ENCODE peak calls at places on chromosomes 5 and 9, in four cellular contexts. F is IMR-90, T is body of pancreas, Q is endothelial cell of umbilical vein. Z is an unnamed sample.

GRCh38 chr5:132457371-132458225 is 33.0 kb downstream of the IRF1 start:
- DNase-seq in F (peak), T (no peak), Q (no peak), Z (peak)

GRCh38 chr9:22211588-22212360 is 202.7 kb upstream of the CDKN2B start:
- DNase-seq in F (peak), T (no peak), Q (peak), Z (no peak)

GRCh38 chr5:9596833-9597232 is 33.3 kb downstream of the TAS2R1 start:
- DNase-seq in T (peak), F (no peak), Q (no peak), Z (no peak)

GRCh38 chr5:132472431-132472830 is 18.1 kb downstream of the IRF1 start:
- DNase-seq in F (no peak), T (no peak), Q (no peak), Z (no peak)

GRCh38 chr5:56328753-56329560 is 95.8 kb upstream of the ANKRD55 start:
- DNase-seq in Q (peak), T (no peak), F (peak), Z (no peak)

GRCh38 chr5:173564106-173564505 is 52.3 kb downstream of the BOD1 start:
- DNase-seq in T (no peak), F (no peak), Q (no peak), Z (no peak)

GRCh38 chr5:112958774-112959088 is 17.9 kb upstream of the DCP2 start:
- DNase-seq in T (no peak), F (no peak), Q (no peak), Z (no peak)

GRCh38 chr5:120366047-120366446 is 98.1 kb upstream of the PRR16 start:
- DNase-seq in F (peak), Q (no peak), T (no peak), Z (no peak)

GRCh38 chr5:421901-422300 is 21.1 kb upstream of the EXOC3 start:
- DNase-seq in Q (no peak), F (no peak), T (no peak), Z (no peak)

GRCh38 chr5:151622367-151623097 is 31.4 kb upstream of the FAT2 start:
- DNase-seq in Q (no peak), T (no peak), F (no peak), Z (no peak)

GRCh38 chr5:118253401-118254061 is 734.8 kb downstream of the DTWD2 start:
- DNase-seq in T (no peak), Q (no peak), F (no peak), Z (no peak)

GRCh38 chr9:32378496-32378895 is 5.9 kb upstream of the ACO1 start:
- DNase-seq in T (peak), F (peak), Q (peak), Z (peak)

GRCh38 chr5:115815693-115816225 is 700 bp downstream of the CDO1 start:
- DNase-seq in F (no peak), Q (peak), T (peak), Z (no peak)

GRCh38 chr5:34957857-34958690 is 28.7 kb downstream of the DNAJC21 start:
- DNase-seq in Q (peak), F (peak), T (peak), Z (peak)

DNA sequence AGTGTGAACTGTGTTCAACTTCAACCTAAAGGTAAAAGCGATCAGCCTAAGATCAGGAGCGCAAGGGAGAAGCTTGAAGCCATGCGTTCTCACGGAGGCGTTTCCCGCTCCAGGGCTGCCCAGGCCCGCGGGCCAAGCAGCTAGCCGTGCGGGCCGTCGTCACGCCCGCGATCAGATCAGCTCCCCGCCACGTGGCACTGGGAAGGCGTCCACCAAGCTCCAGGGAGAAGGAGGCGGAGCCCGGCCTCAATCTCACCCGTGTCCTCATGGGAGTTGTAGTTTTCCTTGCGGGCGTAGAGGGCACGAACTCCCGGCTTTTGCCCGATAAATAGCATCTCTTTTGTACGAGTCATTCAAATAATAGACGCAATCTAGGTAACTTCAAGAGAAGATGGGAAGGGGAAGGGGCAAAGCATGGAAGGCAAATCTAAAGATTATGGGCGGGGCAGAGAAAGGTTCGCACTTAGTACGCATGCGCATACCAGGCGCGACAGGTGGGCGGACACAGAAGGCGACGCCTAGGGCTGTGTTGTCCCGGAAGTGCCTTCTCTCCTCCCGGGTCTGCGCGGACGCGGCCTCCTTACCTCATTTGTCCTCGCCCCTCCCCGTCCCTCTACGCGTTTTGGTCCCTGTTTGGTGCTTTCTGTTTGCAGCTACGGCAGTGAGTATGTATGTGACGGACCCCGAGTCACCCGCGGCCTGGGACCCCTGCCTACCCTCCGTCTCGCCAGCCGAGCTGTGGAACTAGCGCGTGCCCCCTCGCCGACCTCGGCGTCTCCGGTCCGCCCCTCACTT is 40.8 kb upstream of the ZCCHC7 start:
- DNase-seq in F (peak), Q (peak), T (peak), Z (peak)
- TF ChIP-seq POLR2A in F (peak), Q (no peak), T (peak), Z (peak)

GRCh38 chr9:127224883-127225739 is 39.5 kb upstream of the GARNL3 start:
- DNase-seq in F (peak), T (peak), Q (peak), Z (peak)
- TF ChIP-seq POLR2A in F (no peak), T (no peak), Q (no peak), Z (no peak)

GRCh38 chr5:134225780-134226440 is at the start of gene PPP2CA:
- DNase-seq in T (peak), Q (peak), F (peak), Z (peak)
- TF ChIP-seq POLR2A in T (no peak), Q (peak), F (peak), Z (peak)

DNA sequence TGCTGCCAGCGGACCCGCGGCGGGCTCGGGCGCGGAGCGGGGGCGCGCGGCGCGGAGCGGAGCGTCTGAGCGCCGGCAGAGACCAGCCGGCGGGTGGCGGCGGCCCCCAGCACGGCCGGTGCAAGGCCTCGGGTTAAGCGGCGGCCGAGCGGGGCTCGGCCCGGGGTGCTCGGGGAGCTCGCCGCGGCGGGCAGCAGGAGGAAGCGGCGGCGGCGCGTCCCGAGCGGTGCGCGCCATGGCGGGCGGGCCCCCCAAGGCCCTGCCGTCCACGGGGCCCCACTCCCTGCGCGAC is 153 bp downstream of the SNX30 start:
- DNase-seq in F (no peak), Q (no peak), T (no peak), Z (peak)
- TF ChIP-seq POLR2A in F (peak), Q (no peak), T (no peak), Z (no peak)

DNA sequence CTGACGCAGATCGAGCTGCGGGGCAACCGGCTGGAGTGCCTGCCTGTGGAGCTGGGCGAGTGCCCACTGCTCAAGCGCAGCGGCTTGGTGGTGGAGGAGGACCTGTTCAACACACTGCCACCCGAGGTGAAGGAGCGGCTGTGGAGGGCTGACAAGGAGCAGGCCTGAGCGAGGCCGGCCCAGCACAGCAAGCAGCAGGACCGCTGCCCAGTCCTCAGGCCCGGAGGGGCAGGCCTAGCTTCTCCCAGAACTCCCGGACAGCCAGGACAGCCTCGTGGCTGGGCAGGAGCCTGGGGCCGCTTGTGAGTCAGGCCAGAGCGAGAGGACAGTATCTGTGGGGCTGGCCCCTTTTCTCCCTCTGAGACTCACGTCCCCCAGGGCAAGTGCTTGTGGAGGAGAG is 4.6 kb upstream of the PHYHD1 start:
- DNase-seq in Q (no peak), T (peak), F (no peak), Z (no peak)
- TF ChIP-seq POLR2A in Q (no peak), T (peak), F (no peak), Z (no peak)